ENCODE peak calls at places on chromosomes 12 and 14, in six cellular contexts. G, N, M, H, W and L are unnamed samples. For H3K4me1, the result is how much of the 10 kb centered on the place peaks cover.

GRCh38 chr12:124683330-124683662 is 115.9 kb upstream of the NCOR2 start:
- DNase-seq in G (peak), N (peak), M (no peak), H (peak), W (no peak), L (peak)

GRCh38 chr12:124185970-124186686 is 108.8 kb upstream of the RFLNA start:
- DNase-seq in G (no peak), N (no peak), M (no peak), H (no peak), W (no peak), L (peak)

GRCh38 chr14:54769955-54770863 is 132.4 kb downstream of the GCH1 start:
- DNase-seq in G (no peak), N (no peak), M (no peak), H (no peak), W (no peak), L (no peak)

GRCh38 chr14:30614155-30614554 is 8.0 kb upstream of the SCFD1 start:
- DNase-seq in G (no peak), N (no peak), M (no peak), H (no peak), W (no peak), L (no peak)

GRCh38 chr14:102279688-102280348 is 25.1 kb downstream of the MOK start:
- DNase-seq in G (peak), N (peak), M (no peak), H (peak), W (no peak), L (peak)

GRCh38 chr14:51865953-51866747 is 5.7 kb downstream of the GNG2 start:
- DNase-seq in G (no peak), N (no peak), M (no peak), H (peak), W (no peak), L (no peak)

GRCh38 chr14:69886843-69887242 is 7.6 kb downstream of the SMOC1 start:
- DNase-seq in G (peak), N (peak), M (no peak), H (no peak), W (no peak), L (no peak)

GRCh38 chr14:23881292-23881691 is 72.3 kb upstream of the DHRS4 start:
- DNase-seq in G (peak), N (no peak), M (no peak), H (no peak), W (no peak), L (no peak)

GRCh38 chr12:89333564-89334252 is 18.6 kb downstream of the DUSP6 start:
- DNase-seq in G (no peak), N (no peak), M (peak), H (peak), W (no peak), L (peak)

GRCh38 chr12:30626847-30627246 is 68.8 kb downstream of the IPO8 start:
- DNase-seq in G (no peak), N (no peak), M (no peak), H (no peak), W (no peak), L (no peak)

GRCh38 chr12:48601013-48601756 is 31.3 kb upstream of the LALBA start:
- DNase-seq in G (peak), N (peak), M (peak), H (peak), W (peak), L (peak)

GRCh38 chr12:91994208-91994797 is 151.3 kb downstream of the BTG1 start:
- DNase-seq in G (no peak), N (no peak), M (no peak), H (no peak), W (no peak), L (no peak)

GRCh38 chr12:49868952-49869815 is 26.3 kb upstream of the BCDIN3D start:
- DNase-seq in G (peak), N (no peak), M (peak), H (no peak), W (no peak), L (peak)

GRCh38 chr12:45464699-45465098 is 248.8 kb downstream of the ANO6 start:
- DNase-seq in G (no peak), N (peak), M (peak), H (peak), W (no peak), L (no peak)

GRCh38 chr12:81726634-81727033 is 32.5 kb downstream of the PPFIA2 start:
- DNase-seq in G (no peak), N (no peak), M (no peak), H (no peak), W (no peak), L (no peak)

GRCh38 chr12:6212086-6212485 is 11.9 kb downstream of the CD9 start:
- DNase-seq in G (no peak), N (no peak), M (no peak), H (no peak), W (no peak), L (no peak)

GRCh38 chr14:99535448-99535847 is 54.2 kb downstream of the CCNK start:
- DNase-seq in G (peak), N (no peak), M (no peak), H (no peak), W (no peak), L (no peak)
- H3K4me1 ChIP-seq in G (under half), N (under half), M (under half), H (under half), W (under half), L (under half)

DNA sequence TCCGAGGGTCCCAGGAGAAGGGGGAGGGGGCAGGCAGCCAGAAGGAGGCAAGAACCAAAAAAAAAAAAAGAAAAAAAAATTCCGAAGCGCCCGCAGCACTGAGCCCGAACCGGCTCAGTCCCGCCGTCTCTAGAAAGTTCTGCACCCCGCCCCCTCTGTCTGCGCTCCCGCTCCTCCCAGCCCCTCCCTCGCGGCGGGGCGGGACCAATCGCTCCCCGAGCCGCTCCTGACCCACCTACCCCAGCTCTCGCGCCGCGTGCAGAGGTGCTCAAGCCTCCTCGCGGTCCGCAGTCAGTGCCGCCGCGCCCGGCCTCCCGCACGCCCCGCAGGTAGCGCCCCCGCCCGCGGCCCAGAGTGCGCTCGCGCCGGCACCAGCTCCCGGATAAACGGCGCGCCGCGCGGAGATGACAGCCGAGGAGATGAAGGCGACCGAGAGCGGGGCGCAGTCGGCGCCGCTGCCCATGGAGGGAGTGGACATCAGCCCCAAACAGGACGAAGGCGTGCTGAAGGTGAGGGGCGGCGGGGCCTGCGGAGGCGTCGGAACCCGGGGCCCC is at the start of gene FKBP4:
- DNase-seq in G (peak), N (peak), M (peak), H (peak), W (no peak), L (peak)
- TF ChIP-seq EZH2 in G (no peak), N (no peak), M (no peak), H (no peak), W (no peak), L (no peak)

GRCh38 chr14:97143011-97143410 is 345.8 kb downstream of the VRK1 start:
- DNase-seq in G (no peak), N (no peak), M (no peak), H (no peak), W (no peak), L (no peak)

GRCh38 chr14:97137705-97138104 is 340.5 kb downstream of the VRK1 start:
- DNase-seq in G (no peak), N (no peak), M (no peak), H (no peak), W (no peak), L (no peak)

GRCh38 chr14:97143456-97143855 is 346.3 kb downstream of the VRK1 start:
- DNase-seq in G (no peak), N (no peak), M (no peak), H (no peak), W (no peak), L (no peak)

DNA sequence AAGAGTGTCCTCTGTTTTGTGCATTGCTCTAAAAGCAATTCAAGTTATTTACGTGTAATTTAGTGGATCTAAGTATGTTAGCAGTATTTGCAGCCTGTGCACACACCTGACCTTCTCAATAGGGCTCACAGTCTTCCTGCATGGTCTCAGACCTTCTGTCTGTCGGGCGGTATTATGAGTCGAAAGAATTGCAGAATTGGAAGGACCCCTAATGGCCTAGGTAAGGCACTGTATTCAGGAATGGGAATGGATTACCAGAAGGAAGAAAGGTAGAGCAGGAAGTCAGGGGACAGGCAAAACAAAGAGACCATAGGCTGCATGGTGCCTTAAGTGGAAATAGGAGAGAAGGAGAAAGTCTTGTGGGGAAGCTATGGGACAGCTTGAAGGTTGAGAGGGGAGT is 341.6 kb downstream of the VRK1 start:
- DNase-seq in G (no peak), N (peak), M (no peak), H (peak), W (no peak), L (no peak)
- H3K4me1 ChIP-seq in G (under half), N (under half), M (under half), H (under half), W (under half), L (under half)

GRCh38 chr12:39033789-39034188 is 128.4 kb upstream of the CPNE8 start:
- DNase-seq in G (no peak), N (no peak), M (no peak), H (no peak), W (no peak), L (no peak)
- TF ChIP-seq EZH2 in G (no peak), N (no peak), M (no peak), H (no peak), W (no peak), L (no peak)

GRCh38 chr12:110689601-110690430 is 901 bp upstream of the HVCN1 start:
- DNase-seq in G (peak), N (no peak), M (no peak), H (peak), W (peak), L (peak)

GRCh38 chr12:110688446-110689001 is 391 bp downstream of the HVCN1 start:
- DNase-seq in G (no peak), N (no peak), M (no peak), H (peak), W (no peak), L (no peak)

GRCh38 chr12:110686294-110686903 is 2.5 kb downstream of the HVCN1 start:
- DNase-seq in G (no peak), N (no peak), M (no peak), H (no peak), W (no peak), L (no peak)

GRCh38 chr12:110687770-110688169 is 1.1 kb downstream of the HVCN1 start:
- DNase-seq in G (no peak), N (no peak), M (no peak), H (no peak), W (no peak), L (no peak)

GRCh38 chr12:110689002-110689600 is at the start of gene HVCN1:
- DNase-seq in G (peak), N (no peak), M (peak), H (peak), W (no peak), L (peak)
- H3K4me1 ChIP-seq in G (under half), N (under half), M (under half), H (under half), W (under half), L (under half)

GRCh38 chr12:57479376-57480115 is at the start of gene ARHGAP9:
- DNase-seq in G (no peak), N (no peak), M (no peak), H (no peak), W (peak), L (no peak)

GRCh38 chr12:57479043-57479375 is 657 bp downstream of the ARHGAP9 start:
- DNase-seq in G (no peak), N (no peak), M (no peak), H (no peak), W (no peak), L (no peak)

GRCh38 chr12:57476162-57476992 is 3.3 kb downstream of the ARHGAP9 start:
- DNase-seq in G (no peak), N (no peak), M (no peak), H (peak), W (no peak), L (no peak)

GRCh38 chr12:57476993-57477709 is 2.5 kb downstream of the ARHGAP9 start:
- DNase-seq in G (no peak), N (no peak), M (no peak), H (no peak), W (no peak), L (no peak)

DNA sequence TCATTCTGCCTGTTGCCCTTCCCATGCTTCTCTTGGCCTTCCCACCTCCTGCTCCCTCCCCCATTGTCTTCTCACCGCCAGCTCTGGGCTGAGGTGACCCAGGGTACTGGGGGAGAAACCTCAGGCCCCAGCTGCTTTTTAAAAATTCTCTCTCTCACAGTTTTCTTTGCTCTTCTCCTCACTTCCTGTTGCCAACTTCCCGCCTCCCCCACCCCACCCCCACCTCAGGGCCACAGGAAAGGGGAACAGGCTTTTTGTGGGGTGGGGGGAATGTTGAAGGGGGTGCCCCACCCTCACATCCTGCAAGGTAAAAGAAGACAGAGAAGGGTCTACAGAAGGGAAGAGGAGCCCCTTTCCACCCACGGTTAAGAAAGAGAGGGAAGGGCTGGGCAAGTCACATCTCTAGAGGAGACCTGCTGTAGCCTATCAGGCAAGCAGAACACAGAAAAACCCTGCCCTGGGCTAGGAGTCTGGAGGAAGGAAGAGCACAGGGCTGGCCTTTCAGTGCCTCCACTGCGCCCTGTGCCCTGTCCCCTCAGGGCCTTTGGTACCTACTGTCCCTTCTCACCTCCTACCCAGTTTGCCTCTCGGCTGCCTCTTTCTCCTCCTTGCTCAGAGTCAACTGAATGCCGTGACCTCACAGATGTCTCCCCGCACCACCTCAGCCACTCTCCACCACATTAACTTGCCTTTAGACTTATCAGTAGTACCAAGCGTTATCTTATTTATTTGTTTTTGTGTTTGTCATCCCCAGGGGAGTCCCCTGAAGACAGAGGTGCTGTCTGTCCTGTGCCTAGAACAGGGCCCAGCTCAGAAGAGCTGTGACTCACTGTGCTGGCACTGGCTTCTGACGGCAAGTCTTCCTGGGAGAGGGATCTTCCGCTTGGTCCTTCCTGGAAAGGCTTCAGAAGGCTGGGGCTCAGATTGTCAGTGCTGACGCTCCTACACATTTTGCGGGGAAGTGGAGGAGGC is 1.7 kb downstream of the ARHGAP9 start:
- DNase-seq in G (peak), N (no peak), M (no peak), H (no peak), W (peak), L (no peak)
- TF ChIP-seq EZH2 in G (peak), N (no peak), M (no peak), H (no peak), W (no peak), L (no peak)

GRCh38 chr14:93914278-93914677 is 12.9 kb upstream of the FAM181A start:
- DNase-seq in G (no peak), N (no peak), M (no peak), H (no peak), W (no peak), L (no peak)
- H3K4me1 ChIP-seq in G (under half), N (under half), M (under half), H (under half), W (under half), L (under half)